ENCODE peak calls at places on chromosome 9, in seven cellular contexts. M is stimulated activated CD4-positive, alpha-beta T cell treated with anti-CD3 and anti-CD28 coated beads, Interleukin-1b, Interleukin-23, amount 100 ng/mL, for 24 hours; F is cardiac fibroblast; P is NCI-H2171; U is psoas muscle; G is osteoblast; I is NCI-H748 treated with DMSO at 0.1 percent for 48 hours. N is an unnamed sample.

GRCh38 chr9:5512658-5513452 is 2.5 kb downstream of the PDCD1LG2 start:
- DNase-seq in F (no peak), M (no peak), P (no peak), I (no peak), G (no peak), U (no peak), N (no peak)

GRCh38 chr9:135702002-135702721 is at the start of gene KCNT1:
- DNase-seq in P (peak; percentile 80), I (peak; percentile 31), U (peak; percentile 51), F (peak; percentile 42), G (peak; percentile 99), M (peak; percentile 12), N (no peak)

GRCh38 chr9:79592736-79593493 is 21.1 kb downstream of the TLE4 start:
- DNase-seq in I (no peak), P (no peak), M (no peak), U (no peak), G (no peak), F (peak; percentile 28), N (no peak)

GRCh38 chr9:121326924-121327613 is 43.0 kb downstream of the STOM start:
- DNase-seq in U (no peak), P (no peak), G (no peak), M (no peak), I (no peak), F (no peak), N (no peak)

GRCh38 chr9:110309661-110310060 is 28.0 kb downstream of the TXNDC8 start:
- DNase-seq in P (no peak), I (no peak), M (no peak), U (no peak), F (no peak), G (no peak), N (no peak)

GRCh38 chr9:91589101-91589553 is 165.5 kb upstream of the NFIL3 start:
- DNase-seq in P (no peak), F (peak; percentile 85), M (no peak), G (peak; percentile 46), I (no peak), U (no peak), N (no peak)

GRCh38 chr9:115034801-115035200 is 83.2 kb downstream of the TNC start:
- DNase-seq in I (no peak), M (no peak), U (no peak), G (peak; percentile 56), P (no peak), F (peak; percentile 75), N (no peak)

GRCh38 chr9:90822866-90823265 is 21.2 kb downstream of the SYK start:
- DNase-seq in I (no peak), P (no peak), F (no peak), M (no peak), G (no peak), U (no peak), N (no peak)

GRCh38 chr9:78782858-78783257 is 485.9 kb downstream of the PSAT1 start:
- DNase-seq in M (no peak), P (no peak), I (no peak), U (no peak), G (no peak), F (no peak), N (no peak)

GRCh38 chr9:127966416-127967150 is 14.2 kb downstream of the EEIG1 start:
- DNase-seq in M (no peak), G (peak; percentile 68), F (no peak), I (no peak), P (no peak), U (no peak), N (no peak)

GRCh38 chr9:75993434-75993833 is 103.0 kb downstream of the PCSK5 start:
- DNase-seq in F (peak; percentile 75), M (no peak), I (no peak), U (no peak), P (no peak), G (no peak), N (no peak)

GRCh38 chr9:124357591-124358361 is 57.5 kb downstream of the PSMB7 start:
- DNase-seq in G (no peak), P (no peak), M (no peak), U (no peak), I (no peak), F (no peak), N (no peak)

GRCh38 chr9:124758061-124758460 is 13.1 kb downstream of the NR6A1 start:
- DNase-seq in F (no peak), U (no peak), M (no peak), G (no peak), P (no peak), I (no peak), N (no peak)

GRCh38 chr9:99848447-99848846 is 26.8 kb downstream of the NR4A3 start:
- DNase-seq in M (no peak), U (no peak), P (no peak), F (no peak), G (no peak), I (no peak), N (no peak)

GRCh38 chr9:89732295-89732951 is 127.6 kb downstream of the GADD45G start:
- DNase-seq in F (no peak), M (no peak), G (no peak), I (no peak), U (no peak), P (no peak), N (no peak)

GRCh38 chr9:133090752-133091325 is 29.1 kb downstream of the CEL start:
- DNase-seq in F (no peak), P (no peak), U (no peak), G (peak; percentile 77), I (no peak), M (no peak), N (no peak)

GRCh38 chr9:133863193-133863592 is 125.0 kb upstream of the SARDH start:
- DNase-seq in M (no peak), F (no peak), I (no peak), U (no peak), G (peak; percentile 83), P (no peak), N (no peak)